ENCODE peak calls at places on chromosome 19, in six cellular contexts. I, U, O, Y, M and C are unnamed samples. For H3K4me1, the result is how much of the 10 kb centered on the place peaks cover.

GRCh38 chr19:51668167-51668566 is 21.5 kb upstream of the SIGLEC14 start:
- DNase-seq in I (no peak), U (no peak), O (no peak), Y (no peak), M (no peak), C (no peak)

GRCh38 chr19:37876047-37876446 is 30.3 kb downstream of the WDR87 start:
- DNase-seq in I (no peak), U (no peak), O (no peak), Y (no peak), M (no peak), C (no peak)

GRCh38 chr19:38735257-38735686 is 9.0 kb downstream of the CAPN12 start:
- DNase-seq in I (peak), U (no peak), O (no peak), Y (no peak), M (peak), C (no peak)

GRCh38 chr19:10503002-10503789 is at the start of gene KEAP1:
- DNase-seq in I (peak), U (no peak), O (no peak), Y (peak), M (peak), C (peak)

GRCh38 chr19:23887642-23888041 is 27.0 kb upstream of the ZNF726 start:
- DNase-seq in I (no peak), U (no peak), O (no peak), Y (no peak), M (no peak), C (no peak)

GRCh38 chr19:36797786-36798108 is 25.1 kb upstream of the ZNF850 start:
- DNase-seq in I (no peak), U (no peak), O (no peak), Y (no peak), M (no peak), C (no peak)

GRCh38 chr19:2422951-2423880 is 4.2 kb downstream of the TIMM13 start:
- DNase-seq in I (no peak), U (no peak), O (no peak), Y (no peak), M (no peak), C (no peak)

GRCh38 chr19:41960973-41961372 is 1.9 kb upstream of the RABAC1 start:
- DNase-seq in I (no peak), U (no peak), O (no peak), Y (no peak), M (no peak), C (no peak)

GRCh38 chr19:27794444-27795042 is 1418.4 kb downstream of the UQCRFS1 start:
- DNase-seq in I (peak), U (no peak), O (peak), Y (peak), M (no peak), C (peak)

GRCh38 chr19:2627855-2628254 is 74.6 kb downstream of the GNG7 start:
- DNase-seq in I (no peak), U (no peak), O (peak), Y (no peak), M (peak), C (peak)

GRCh38 chr19:39502640-39503417 is 4.1 kb downstream of the DLL3 start:
- DNase-seq in I (peak), U (no peak), O (peak), Y (peak), M (peak), C (peak)

GRCh38 chr19:30799854-30800755 is 427.9 kb downstream of the ZNF536 start:
- DNase-seq in I (peak), U (peak), O (no peak), Y (peak), M (no peak), C (peak)

GRCh38 chr19:5823579-5824281 is 15.8 kb downstream of the FUT6 start:
- DNase-seq in I (peak), U (no peak), O (no peak), Y (no peak), M (peak), C (peak)

GRCh38 chr19:23222998-23223652 is 27.1 kb downstream of the ZNF724 start:
- DNase-seq in I (no peak), U (no peak), O (no peak), Y (no peak), M (no peak), C (peak)

GRCh38 chr19:38425810-38426466 is at the start of gene RASGRP4:
- DNase-seq in I (peak), U (no peak), O (no peak), Y (no peak), M (no peak), C (no peak)

GRCh38 chr19:8577247-8577646 is at the start of gene MYO1F:
- DNase-seq in I (no peak), U (no peak), O (no peak), Y (no peak), M (no peak), C (no peak)

GRCh38 chr19:2494447-2495129 is 18.7 kb downstream of the GADD45B start:
- DNase-seq in I (no peak), U (no peak), O (peak), Y (no peak), M (peak), C (peak)

GRCh38 chr19:5293607-5294089 is 47.0 kb downstream of the PTPRS start:
- DNase-seq in I (peak), U (no peak), O (peak), Y (peak), M (no peak), C (peak)

GRCh38 chr19:39941615-39942507 is 7.4 kb upstream of the FCGBP start:
- DNase-seq in I (no peak), U (no peak), O (peak), Y (peak), M (no peak), C (peak)

GRCh38 chr19:22617614-22618325 is 16.4 kb upstream of the ZNF492 start:
- DNase-seq in I (no peak), U (no peak), O (no peak), Y (no peak), M (no peak), C (no peak)

GRCh38 chr19:16588089-16588823 is 16.0 kb upstream of the SLC35E1 start:
- DNase-seq in I (peak), U (no peak), O (peak), Y (no peak), M (no peak), C (no peak)

GRCh38 chr19:5718579-5719273 is 1.2 kb downstream of the LONP1 start:
- DNase-seq in I (no peak), U (no peak), O (peak), Y (no peak), M (peak), C (peak)

GRCh38 chr19:9791552-9792181 is 23.1 kb upstream of the ZNF846 start:
- DNase-seq in I (peak), U (peak), O (peak), Y (peak), M (peak), C (peak)

GRCh38 chr19:54905908-54906511 is at the start of gene NCR1:
- DNase-seq in I (peak), U (no peak), O (no peak), Y (no peak), M (peak), C (no peak)

GRCh38 chr19:37778613-37779138 is 710 bp downstream of the ZNF573 start:
- DNase-seq in I (no peak), U (no peak), O (peak), Y (peak), M (peak), C (peak)

GRCh38 chr19:55257461-55258411 is 1.1 kb downstream of the PPP6R1 start:
- DNase-seq in I (no peak), U (no peak), O (peak), Y (no peak), M (no peak), C (peak)

GRCh38 chr19:17011485-17011884 is 15.1 kb downstream of the CPAMD8 start:
- DNase-seq in I (no peak), U (no peak), O (no peak), Y (no peak), M (no peak), C (no peak)

GRCh38 chr19:5564930-5565329 is 2.8 kb downstream of the TINCR start:
- DNase-seq in I (no peak), U (no peak), O (no peak), Y (no peak), M (peak), C (no peak)

GRCh38 chr19:3270908-3271307 is 46.4 kb downstream of the CELF5 start:
- DNase-seq in I (peak), U (no peak), O (peak), Y (peak), M (no peak), C (peak)

GRCh38 chr19:39996218-39996810 is 546 bp upstream of the ZNF546 start:
- DNase-seq in I (no peak), U (no peak), O (peak), Y (no peak), M (no peak), C (peak)

GRCh38 chr19:10230155-10230903 is 802 bp downstream of the S1PR2 start:
- DNase-seq in I (peak), U (no peak), O (peak), Y (peak), M (peak), C (peak)

GRCh38 chr19:35292986-35293732 is 1.2 kb downstream of the MAG start:
- DNase-seq in I (no peak), U (no peak), O (no peak), Y (no peak), M (no peak), C (no peak)

GRCh38 chr19:13938361-13939027 is at the start of gene PODNL1:
- DNase-seq in I (no peak), U (no peak), O (peak), Y (no peak), M (no peak), C (peak)

GRCh38 chr19:43152217-43152616 is 34.1 kb downstream of the PSG5 start:
- DNase-seq in I (no peak), U (no peak), O (peak), Y (no peak), M (peak), C (no peak)

GRCh38 chr19:53102701-53103140 is 501 bp downstream of the ZNF160 start:
- DNase-seq in I (no peak), U (no peak), O (peak), Y (no peak), M (peak), C (peak)

GRCh38 chr19:13154241-13154778 is 4.1 kb downstream of the IER2 start:
- DNase-seq in I (peak), U (no peak), O (peak), Y (peak), M (peak), C (peak)

GRCh38 chr19:54481326-54481930 is 8.3 kb upstream of the CDC42EP5 start:
- DNase-seq in I (peak), U (no peak), O (peak), Y (peak), M (peak), C (peak)

GRCh38 chr19:42325896-42326771 is 699 bp downstream of the MEGF8 start:
- DNase-seq in I (peak), U (no peak), O (no peak), Y (no peak), M (no peak), C (no peak)

GRCh38 chr19:42169486-42169885 is 37.2 kb upstream of the POU2F2 start:
- DNase-seq in I (no peak), U (no peak), O (no peak), Y (no peak), M (no peak), C (no peak)

DNA sequence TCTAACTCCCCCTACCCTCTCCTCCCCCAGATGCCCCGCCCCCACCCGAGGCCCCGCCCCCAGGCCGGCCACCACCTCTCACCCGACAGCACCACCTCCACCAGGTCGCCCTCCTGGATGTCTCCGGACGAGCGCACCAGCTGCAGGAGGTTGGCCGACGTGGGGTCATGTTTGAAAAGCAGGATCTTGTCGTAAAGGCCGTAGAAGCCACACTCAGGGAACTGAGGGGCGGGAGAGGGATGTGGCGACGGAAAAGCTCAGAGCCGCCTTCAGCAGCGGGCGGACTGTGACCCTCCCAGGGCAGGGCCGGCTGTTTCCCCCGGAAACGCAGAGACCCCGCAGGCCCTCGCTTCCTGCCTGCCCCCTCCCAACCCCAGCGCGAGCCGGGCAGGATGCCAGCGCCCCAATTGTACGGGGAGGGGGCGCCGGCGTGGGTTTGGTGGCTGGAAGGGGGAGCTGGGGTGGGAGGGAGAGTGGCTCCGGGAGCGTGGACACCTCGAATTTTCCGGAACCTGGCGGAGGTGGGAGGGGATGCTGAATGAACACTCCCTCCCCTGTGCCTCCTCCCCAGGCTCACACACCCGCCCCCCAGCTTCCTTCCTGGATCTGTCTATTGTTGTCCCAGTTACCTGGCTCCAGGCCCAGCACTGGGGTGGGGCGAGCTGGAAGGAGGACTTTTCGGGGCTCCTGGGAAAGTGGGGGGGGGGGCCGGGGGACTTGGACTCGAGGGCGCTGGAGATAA is 3.0 kb downstream of the PRKD2 start:
- DNase-seq in I (peak), U (no peak), O (peak), Y (no peak), M (peak), C (peak)
- H3K18ac ChIP-seq in I (peak), U (peak), O (peak), Y (peak), M (peak), C (peak)

DNA sequence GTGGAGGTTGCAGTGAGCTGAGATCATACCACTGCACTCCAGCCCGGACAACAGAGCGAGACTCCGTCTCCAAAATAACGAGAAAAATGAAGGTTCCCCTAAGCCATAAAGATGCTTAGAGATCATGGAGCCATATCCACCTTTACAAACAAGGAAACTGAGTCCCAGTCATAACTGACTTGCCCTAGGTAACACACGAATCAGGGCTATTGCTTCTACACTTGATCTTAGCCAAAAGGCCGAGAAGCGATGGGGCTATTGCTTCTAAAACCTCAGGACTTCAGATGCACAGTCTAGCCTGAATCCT is 3.2 kb downstream of the DBP start:
- DNase-seq in I (no peak), U (no peak), O (no peak), Y (no peak), M (no peak), C (no peak)
- H3K4me1 ChIP-seq in I (under half), U (under half), O (under half), Y (under half), M (under half), C (half or more)

GRCh38 chr19:11698231-11698630 is 40.5 kb downstream of the ZNF823 start:
- DNase-seq in I (no peak), U (no peak), O (no peak), Y (no peak), M (peak), C (no peak)

GRCh38 chr19:11692127-11692790 is 46.5 kb downstream of the ZNF823 start:
- DNase-seq in I (no peak), U (no peak), O (no peak), Y (no peak), M (peak), C (no peak)

GRCh38 chr19:11697284-11697855 is 41.4 kb downstream of the ZNF823 start:
- DNase-seq in I (no peak), U (no peak), O (no peak), Y (no peak), M (no peak), C (no peak)

GRCh38 chr19:11694533-11695439 is 44.0 kb downstream of the ZNF823 start:
- DNase-seq in I (peak), U (peak), O (peak), Y (peak), M (peak), C (peak)

DNA sequence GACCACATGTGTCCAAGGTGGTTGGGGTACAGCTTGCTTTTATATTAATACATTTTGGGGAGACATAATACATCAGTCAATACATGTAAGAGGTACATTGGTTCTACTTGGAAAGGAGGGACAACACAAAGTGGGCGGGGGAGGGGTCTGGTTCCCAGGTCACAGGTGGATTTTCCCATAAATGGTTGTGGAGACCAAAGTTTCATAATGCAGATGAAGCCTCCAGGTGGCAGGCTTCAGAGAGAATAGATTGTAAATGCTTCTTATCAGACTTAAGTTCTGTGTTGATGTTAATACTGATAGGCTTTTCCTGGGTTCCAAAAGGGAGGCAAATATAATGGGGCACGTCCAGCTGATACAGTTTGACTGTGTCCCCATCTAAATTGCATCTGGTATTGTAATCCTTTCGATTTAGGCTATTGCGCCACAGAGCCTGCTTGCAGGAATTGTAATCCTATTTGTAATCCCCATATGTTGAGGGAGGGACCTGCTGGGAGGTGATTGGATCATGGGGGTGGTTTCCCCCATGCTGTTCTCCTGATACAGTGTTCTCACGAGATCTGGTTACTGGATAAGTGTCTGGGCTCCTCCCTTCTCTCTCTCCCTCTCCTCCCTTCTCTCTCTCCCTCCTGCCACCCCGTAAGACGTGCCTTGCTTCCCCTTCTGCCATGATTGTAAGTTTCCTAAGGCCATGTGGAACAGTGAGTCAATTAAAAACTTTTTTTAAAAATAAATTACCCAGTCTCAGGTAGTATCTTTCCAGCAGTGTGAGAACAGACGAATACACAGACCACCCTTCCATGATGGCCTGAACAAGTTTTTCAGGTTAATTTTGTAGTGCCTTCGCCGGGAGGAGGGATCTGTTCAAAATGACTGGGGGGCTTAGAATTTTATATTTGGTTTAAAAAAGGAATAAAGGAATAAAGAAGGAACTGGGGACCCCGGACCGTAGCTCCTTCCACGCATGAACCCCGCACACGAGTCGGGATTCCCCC is 44.9 kb downstream of the ZNF823 start:
- DNase-seq in I (peak), U (peak), O (peak), Y (no peak), M (peak), C (peak)
- H2AFZ ChIP-seq in I (no peak), U (no peak), O (peak), Y (peak), M (peak), C (no peak)

GRCh38 chr19:18291590-18292459 is 10.4 kb upstream of the JUND start:
- DNase-seq in I (peak), U (no peak), O (peak), Y (no peak), M (peak), C (peak)

GRCh38 chr19:18293642-18294466 is 12.4 kb upstream of the JUND start:
- DNase-seq in I (no peak), U (no peak), O (no peak), Y (no peak), M (no peak), C (no peak)

GRCh38 chr19:18292460-18292809 is 11.0 kb upstream of the JUND start:
- DNase-seq in I (peak), U (no peak), O (no peak), Y (no peak), M (peak), C (no peak)

GRCh38 chr19:18294467-18294864 is 13.0 kb upstream of the JUND start:
- DNase-seq in I (peak), U (no peak), O (no peak), Y (no peak), M (peak), C (no peak)

DNA sequence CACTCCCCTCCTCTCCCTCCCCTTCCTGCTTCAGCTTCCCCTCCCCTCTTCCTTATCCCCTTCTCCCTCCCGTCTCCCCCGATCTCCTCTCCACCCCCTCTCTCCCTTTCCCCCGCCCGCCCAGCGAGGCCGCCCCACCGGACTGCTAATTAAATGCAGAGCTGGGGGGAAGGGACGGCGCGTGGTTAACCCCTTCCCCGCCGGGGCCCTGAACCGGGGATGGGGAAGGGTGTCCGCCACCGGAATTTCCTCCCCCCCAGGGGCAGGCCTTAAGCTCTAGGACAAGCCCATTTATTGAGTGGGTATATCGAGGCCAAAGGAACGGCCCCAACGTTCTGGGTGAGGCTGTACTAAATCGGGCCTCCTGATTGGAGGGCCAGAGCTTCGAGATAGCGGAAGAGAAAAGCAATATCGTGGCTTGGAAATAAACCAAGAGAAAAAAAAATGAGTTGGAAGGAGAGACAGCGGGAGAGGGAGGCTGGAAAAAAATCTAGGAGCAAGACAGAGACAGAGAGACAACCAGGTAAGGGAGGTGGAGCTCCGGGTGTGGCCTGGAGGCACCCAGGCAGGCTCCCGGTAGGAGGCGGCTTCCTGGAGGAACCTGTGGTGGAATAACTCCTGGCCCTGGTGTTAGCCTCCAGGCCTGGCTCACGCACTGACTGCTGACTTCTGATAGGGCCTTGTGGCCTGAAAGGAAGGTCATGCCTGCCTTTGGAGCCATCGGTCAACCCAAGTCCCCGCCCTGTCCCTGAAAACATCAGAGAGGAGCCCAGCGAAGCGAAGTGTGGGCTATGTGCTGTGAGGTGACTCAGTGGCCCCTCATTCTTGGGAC is 11.6 kb upstream of the JUND start:
- DNase-seq in I (peak), U (peak), O (peak), Y (peak), M (peak), C (peak)
- H3K18ac ChIP-seq in I (peak), U (peak), O (peak), Y (peak), M (peak), C (peak)